ENCODE peak calls at places on chromosomes 2 and 18, in seven cellular contexts. One of them, this sample, is unnamed.

GRCh38 chr2:5479265-5479928 is 212.8 kb upstream of the SOX11 start:
- DNase-seq in mesenchymal stem cell: no peak
- DNase-seq in IMR-90: no peak
- DNase-seq in neuronal stem cell: peak
- DNase-seq in H9: peak
- DNase-seq in H1: peak
- DNase-seq in trophoblast cell: no peak
- DNase-seq in this sample: peak

GRCh38 chr2:11899264-11899818 is 152.9 kb downstream of the LPIN1 start:
- DNase-seq in trophoblast cell: peak
- DNase-seq in IMR-90: peak
- DNase-seq in H9: no peak
- DNase-seq in mesenchymal stem cell: peak
- DNase-seq in H1: no peak
- DNase-seq in neuronal stem cell: no peak
- DNase-seq in this sample: peak

GRCh38 chr18:55422456-55423185 is 165.4 kb downstream of the TCF4 start:
- DNase-seq in H9: no peak
- DNase-seq in IMR-90: peak
- DNase-seq in neuronal stem cell: no peak
- DNase-seq in trophoblast cell: no peak
- DNase-seq in mesenchymal stem cell: no peak
- DNase-seq in H1: no peak
- DNase-seq in this sample: no peak

GRCh38 chr2:137173514-137173913 is 408.2 kb downstream of the THSD7B start:
- DNase-seq in mesenchymal stem cell: peak
- DNase-seq in trophoblast cell: peak
- DNase-seq in H9: no peak
- DNase-seq in H1: no peak
- DNase-seq in IMR-90: no peak
- DNase-seq in neuronal stem cell: no peak
- DNase-seq in this sample: peak

GRCh38 chr2:19648583-19648982 is 253.2 kb downstream of the TTC32 start:
- DNase-seq in neuronal stem cell: no peak
- DNase-seq in trophoblast cell: peak
- DNase-seq in H1: no peak
- DNase-seq in IMR-90: peak
- DNase-seq in H9: no peak
- DNase-seq in mesenchymal stem cell: peak
- DNase-seq in this sample: no peak

GRCh38 chr2:71336802-71337201 is 5.2 kb downstream of the ZNF638 start:
- DNase-seq in H9: no peak
- DNase-seq in neuronal stem cell: no peak
- DNase-seq in mesenchymal stem cell: peak
- DNase-seq in trophoblast cell: peak
- DNase-seq in H1: no peak
- DNase-seq in IMR-90: peak
- DNase-seq in this sample: no peak

GRCh38 chr2:95274291-95275150 is at the start of gene PROM2:
- DNase-seq in neuronal stem cell: no peak
- DNase-seq in H9: peak
- DNase-seq in IMR-90: no peak
- DNase-seq in H1: peak
- DNase-seq in mesenchymal stem cell: no peak
- DNase-seq in trophoblast cell: peak
- DNase-seq in this sample: peak

GRCh38 chr2:20557635-20558034 is 93.3 kb downstream of the HS1BP3 start:
- DNase-seq in H1: no peak
- DNase-seq in neuronal stem cell: no peak
- DNase-seq in trophoblast cell: no peak
- DNase-seq in H9: no peak
- DNase-seq in mesenchymal stem cell: no peak
- DNase-seq in IMR-90: no peak
- DNase-seq in this sample: peak

GRCh38 chr2:142682528-142682927 is 194.9 kb upstream of the KYNU start:
- DNase-seq in mesenchymal stem cell: peak
- DNase-seq in H1: no peak
- DNase-seq in trophoblast cell: peak
- DNase-seq in neuronal stem cell: no peak
- DNase-seq in IMR-90: peak
- DNase-seq in H9: no peak
- DNase-seq in this sample: no peak

GRCh38 chr2:163600801-163601200 is 135.0 kb downstream of the FIGN start:
- DNase-seq in H1: no peak
- DNase-seq in mesenchymal stem cell: no peak
- DNase-seq in H9: no peak
- DNase-seq in IMR-90: no peak
- DNase-seq in neuronal stem cell: no peak
- DNase-seq in trophoblast cell: no peak
- DNase-seq in this sample: peak

GRCh38 chr2:163604941-163605555 is 130.8 kb downstream of the FIGN start:
- DNase-seq in mesenchymal stem cell: peak
- DNase-seq in trophoblast cell: peak
- DNase-seq in neuronal stem cell: no peak
- DNase-seq in IMR-90: peak
- DNase-seq in H1: no peak
- DNase-seq in H9: no peak
- DNase-seq in this sample: no peak

GRCh38 chr2:163606878-163607277 is 128.9 kb downstream of the FIGN start:
- DNase-seq in H9: no peak
- DNase-seq in IMR-90: no peak
- DNase-seq in trophoblast cell: no peak
- DNase-seq in mesenchymal stem cell: no peak
- DNase-seq in H1: no peak
- DNase-seq in neuronal stem cell: no peak
- DNase-seq in this sample: no peak

GRCh38 chr2:163601377-163601776 is 134.4 kb downstream of the FIGN start:
- DNase-seq in trophoblast cell: peak
- DNase-seq in H9: no peak
- DNase-seq in mesenchymal stem cell: peak
- DNase-seq in IMR-90: peak
- DNase-seq in neuronal stem cell: peak
- DNase-seq in H1: no peak
- DNase-seq in this sample: peak

GRCh38 chr2:163602196-163602595 is 133.6 kb downstream of the FIGN start:
- DNase-seq in trophoblast cell: no peak
- DNase-seq in IMR-90: no peak
- DNase-seq in H9: no peak
- DNase-seq in mesenchymal stem cell: no peak
- DNase-seq in neuronal stem cell: no peak
- DNase-seq in H1: no peak
- DNase-seq in this sample: no peak
- H3K18ac ChIP-seq in trophoblast cell: no peak
- H3K18ac ChIP-seq in IMR-90: no peak
- H3K18ac ChIP-seq in H9: no peak
- H3K18ac ChIP-seq in mesenchymal stem cell: no peak
- H3K18ac ChIP-seq in neuronal stem cell: no peak
- H3K18ac ChIP-seq in H1: peak
- H3K18ac ChIP-seq in this sample: peak

DNA sequence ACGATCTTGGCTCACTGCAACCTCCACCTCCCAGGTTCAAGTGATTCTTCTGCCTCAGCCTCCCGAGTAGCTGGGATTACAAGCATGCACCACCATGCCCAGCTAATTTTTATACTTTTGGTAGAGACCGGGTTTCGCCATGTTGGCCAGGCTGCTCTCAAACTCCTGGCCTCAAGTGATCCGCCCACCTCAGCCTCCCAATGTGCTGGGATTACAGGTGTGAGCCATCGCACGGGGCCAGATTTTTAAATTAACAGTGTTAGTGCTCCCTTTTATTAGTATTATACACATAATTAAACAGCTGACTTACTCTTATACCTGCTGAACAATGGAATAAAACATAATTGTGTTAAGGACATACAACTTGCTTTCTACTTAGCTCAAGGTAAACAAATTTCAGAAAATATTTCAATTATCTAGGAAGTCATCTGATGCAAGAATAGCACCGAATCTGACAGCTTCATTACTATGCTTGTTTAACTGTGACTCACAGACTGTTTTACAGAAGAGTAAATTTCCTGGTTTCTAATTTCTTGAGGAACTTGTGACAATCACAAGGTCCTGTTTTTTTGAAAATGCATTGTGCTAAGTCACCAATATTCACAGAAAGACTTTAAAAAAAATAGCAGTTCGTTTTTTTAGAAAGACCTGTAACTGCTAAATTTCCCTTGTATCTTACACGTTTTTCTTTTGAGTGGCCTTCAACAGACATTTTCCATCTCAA is 51.2 kb downstream of the SPIRE1 start:
- DNase-seq in mesenchymal stem cell: peak
- DNase-seq in neuronal stem cell: no peak
- DNase-seq in H1: no peak
- DNase-seq in H9: no peak
- DNase-seq in IMR-90: peak
- DNase-seq in trophoblast cell: peak
- DNase-seq in this sample: peak
- H3K23ac ChIP-seq in mesenchymal stem cell: no peak
- H3K23ac ChIP-seq in neuronal stem cell: no peak
- H3K23ac ChIP-seq in H1: no peak
- H3K23ac ChIP-seq in H9: no peak
- H3K23ac ChIP-seq in IMR-90: peak
- H3K23ac ChIP-seq in trophoblast cell: no peak
- H3K23ac ChIP-seq in this sample: no peak

GRCh38 chr18:28039078-28039477 is 137.9 kb downstream of the CDH2 start:
- DNase-seq in neuronal stem cell: no peak
- DNase-seq in H1: no peak
- DNase-seq in trophoblast cell: peak
- DNase-seq in mesenchymal stem cell: peak
- DNase-seq in H9: no peak
- DNase-seq in IMR-90: peak
- DNase-seq in this sample: peak
- H3K18ac ChIP-seq in neuronal stem cell: peak
- H3K18ac ChIP-seq in H1: no peak
- H3K18ac ChIP-seq in trophoblast cell: no peak
- H3K18ac ChIP-seq in mesenchymal stem cell: peak
- H3K18ac ChIP-seq in H9: no peak
- H3K18ac ChIP-seq in IMR-90: no peak
- H3K18ac ChIP-seq in this sample: no peak

GRCh38 chr18:34115409-34116081 is 109.2 kb downstream of the NOL4 start:
- DNase-seq in trophoblast cell: no peak
- DNase-seq in neuronal stem cell: no peak
- DNase-seq in H9: no peak
- DNase-seq in mesenchymal stem cell: no peak
- DNase-seq in H1: no peak
- DNase-seq in IMR-90: no peak
- DNase-seq in this sample: no peak

GRCh38 chr18:34117319-34117718 is 107.4 kb downstream of the NOL4 start:
- DNase-seq in trophoblast cell: no peak
- DNase-seq in mesenchymal stem cell: no peak
- DNase-seq in IMR-90: no peak
- DNase-seq in neuronal stem cell: no peak
- DNase-seq in H9: no peak
- DNase-seq in H1: no peak
- DNase-seq in this sample: no peak

GRCh38 chr18:34121157-34121807 is 103.4 kb downstream of the NOL4 start:
- DNase-seq in mesenchymal stem cell: peak
- DNase-seq in neuronal stem cell: no peak
- DNase-seq in H1: no peak
- DNase-seq in IMR-90: no peak
- DNase-seq in H9: no peak
- DNase-seq in trophoblast cell: peak
- DNase-seq in this sample: peak

GRCh38 chr18:34122724-34123334 is 101.9 kb downstream of the NOL4 start:
- DNase-seq in IMR-90: peak
- DNase-seq in trophoblast cell: peak
- DNase-seq in H1: no peak
- DNase-seq in mesenchymal stem cell: peak
- DNase-seq in H9: peak
- DNase-seq in neuronal stem cell: peak
- DNase-seq in this sample: peak

DNA sequence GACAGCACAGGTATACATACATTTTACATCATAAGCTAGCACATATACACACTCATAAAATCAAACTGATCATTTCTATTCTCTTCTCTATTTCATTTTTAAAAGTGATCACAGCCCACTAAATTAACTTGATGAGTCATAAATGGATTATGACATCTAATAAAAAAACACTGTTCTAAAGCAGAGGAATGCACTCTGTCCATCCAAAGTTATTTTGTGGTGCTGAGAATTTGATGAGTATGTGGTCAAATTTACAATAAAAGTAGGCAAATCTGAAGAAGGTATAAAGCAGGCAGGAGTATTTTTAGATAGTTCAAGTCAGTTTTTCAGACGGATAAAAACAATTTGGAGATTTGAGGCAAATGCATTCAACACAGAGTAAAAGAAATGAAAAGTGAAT is 104.4 kb downstream of the NOL4 start:
- DNase-seq in IMR-90: no peak
- DNase-seq in H9: no peak
- DNase-seq in mesenchymal stem cell: no peak
- DNase-seq in trophoblast cell: no peak
- DNase-seq in H1: no peak
- DNase-seq in neuronal stem cell: no peak
- DNase-seq in this sample: no peak
- H3K23ac ChIP-seq in IMR-90: no peak
- H3K23ac ChIP-seq in H9: no peak
- H3K23ac ChIP-seq in mesenchymal stem cell: no peak
- H3K23ac ChIP-seq in trophoblast cell: no peak
- H3K23ac ChIP-seq in H1: no peak
- H3K23ac ChIP-seq in neuronal stem cell: no peak
- H3K23ac ChIP-seq in this sample: no peak

DNA sequence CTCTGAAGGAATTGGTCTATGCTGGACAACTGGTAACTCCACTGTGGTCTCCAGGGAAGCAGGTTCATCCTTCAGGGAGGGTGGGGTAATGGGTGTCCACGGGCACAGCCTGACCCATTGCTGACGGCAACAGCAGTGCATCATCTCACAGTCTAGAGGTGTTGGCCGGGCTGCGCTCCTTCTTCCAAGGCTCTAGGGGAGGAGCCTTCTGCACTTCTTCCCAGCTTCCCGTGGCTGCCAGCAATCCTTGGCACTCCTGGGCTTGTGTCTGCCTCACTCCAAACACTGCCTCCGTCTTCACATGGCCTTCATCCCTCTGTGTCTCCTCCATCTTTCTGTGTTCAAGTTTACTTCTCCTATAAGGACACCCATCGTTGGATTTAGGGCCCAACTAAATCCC is 166.2 kb downstream of the CTIF start:
- DNase-seq in neuronal stem cell: no peak
- DNase-seq in H9: no peak
- DNase-seq in IMR-90: no peak
- DNase-seq in H1: no peak
- DNase-seq in trophoblast cell: no peak
- DNase-seq in mesenchymal stem cell: no peak
- DNase-seq in this sample: no peak
- H3K18ac ChIP-seq in neuronal stem cell: no peak
- H3K18ac ChIP-seq in H9: no peak
- H3K18ac ChIP-seq in IMR-90: no peak
- H3K18ac ChIP-seq in H1: no peak
- H3K18ac ChIP-seq in trophoblast cell: no peak
- H3K18ac ChIP-seq in mesenchymal stem cell: no peak
- H3K18ac ChIP-seq in this sample: no peak